ENCODE peak calls at places on chromosomes 1 and 21, in four cellular contexts. E is A549, H is germinal center, V is fibroblast of mammary gland. Y is an unnamed sample.
A peak's percentile ranks its signal among the peaks of the same experiment; 100 is the strongest.

GRCh38 chr21:36104306-36105300 is 30.3 kb upstream of the CBR3 start:
- DNase-seq in E (no peak), H (peak; percentile 36), V (peak; percentile 77), Y (no peak)

GRCh38 chr21:35226960-35227741 is 178.0 kb upstream of the RUNX1 start:
- DNase-seq in E (no peak), H (peak; percentile 71), V (no peak), Y (no peak)

GRCh38 chr1:84366786-84367185 is 31.5 kb upstream of the DNASE2B start:
- DNase-seq in E (no peak), H (no peak), V (peak; percentile 87), Y (no peak)

GRCh38 chr1:48999321-48999720 is 222.6 kb upstream of the BEND5 start:
- DNase-seq in E (no peak), H (no peak), V (no peak), Y (no peak)

GRCh38 chr1:212915245-212916091 is 34.9 kb upstream of the VASH2 start:
- DNase-seq in E (peak; percentile 92), H (no peak), V (peak; percentile 89), Y (peak; percentile 51)

GRCh38 chr1:93675931-93676330 is 5.7 kb downstream of the BCAR3 start:
- DNase-seq in E (no peak), H (no peak), V (no peak), Y (no peak)

GRCh38 chr21:39066829-39067785 is 116.1 kb downstream of the PSMG1 start:
- DNase-seq in E (no peak), H (no peak), V (no peak), Y (no peak)

GRCh38 chr1:31095298-31095981 is 29.9 kb upstream of the PUM1 start:
- DNase-seq in E (no peak), H (no peak), V (peak; percentile 67), Y (no peak)

GRCh38 chr1:67916439-67916886 is 83.2 kb upstream of the GNG12 start:
- DNase-seq in E (no peak), H (no peak), V (no peak), Y (no peak)

GRCh38 chr1:58594556-58594955 is 17.5 kb upstream of the TACSTD2 start:
- DNase-seq in E (no peak), H (no peak), V (no peak), Y (no peak)